ENCODE peak calls at places on chromosome 2, in five cellular contexts. E, J, U, Q and X are unnamed samples.

GRCh38 chr2:39701137-39701536 is 35.4 kb downstream of the TMEM178A start:
- DNase-seq in E (no peak), J (no peak), U (no peak), Q (no peak), X (no peak)

GRCh38 chr2:166449439-166449838 is 44.6 kb downstream of the SCN7A start:
- DNase-seq in E (no peak), J (no peak), U (no peak), Q (no peak), X (no peak)

GRCh38 chr2:4255491-4255890 is 552.1 kb downstream of the DCDC2C start:
- DNase-seq in E (no peak), J (no peak), U (no peak), Q (no peak), X (no peak)

GRCh38 chr2:83478037-83478436 is 981.0 kb downstream of the SUCLG1 start:
- DNase-seq in E (no peak), J (no peak), U (no peak), Q (no peak), X (no peak)

GRCh38 chr2:239318790-239319189 is 82.0 kb downstream of the HDAC4 start:
- DNase-seq in E (no peak), J (no peak), U (no peak), Q (no peak), X (no peak)

GRCh38 chr2:230319211-230319862 is 7.7 kb upstream of the SP140L start:
- DNase-seq in E (no peak), J (peak), U (no peak), Q (no peak), X (no peak)

GRCh38 chr2:3023531-3023930 is 354.1 kb downstream of the EIPR1 start:
- DNase-seq in E (no peak), J (peak), U (no peak), Q (no peak), X (no peak)

GRCh38 chr2:17643031-17643615 is 102.6 kb downstream of the VSNL1 start:
- DNase-seq in E (peak), J (no peak), U (no peak), Q (peak), X (peak)

GRCh38 chr2:217049376-217049775 is 189.5 kb upstream of the TNP1 start:
- DNase-seq in E (no peak), J (no peak), U (no peak), Q (no peak), X (no peak)